ENCODE peak calls at places on chromosomes 5 and 9, in ten cellular contexts. F is HT1080, E is ovary, C is NCI-H2107, T is cardiac muscle cell, W is frontal cortex, S is WERI-Rb-1, Q is germinal center, M is endothelial cell, N is hepatocyte. U is an unnamed sample.

GRCh38 chr9:116149844-116150243 is 3.7 kb upstream of the PAPPA start:
- DNase-seq in W (no peak), S (peak; percentile 70), E (no peak), T (peak; percentile 59), C (no peak), Q (peak; percentile 12), M (peak; percentile 60), N (peak; percentile 61), F (peak; percentile 25), U (no peak)

GRCh38 chr9:115225459-115226116 is 107.6 kb upstream of the TNC start:
- DNase-seq in S (no peak), E (no peak), F (no peak), T (no peak), W (peak; percentile 9), C (no peak), N (no peak), Q (no peak), M (no peak), U (no peak)

GRCh38 chr9:64773491-64773931 is 511.5 kb downstream of the FOXD4L5 start:
- DNase-seq in Q (peak; percentile 2), E (no peak), N (peak; percentile 3), M (no peak), F (no peak), C (no peak), W (no peak), S (peak; percentile 5), T (peak; percentile 0), U (no peak)

GRCh38 chr5:60287174-60287771 is 393.7 kb upstream of the PDE4D start:
- DNase-seq in E (no peak), S (peak; percentile 78), F (peak; percentile 60), N (peak; percentile 69), W (no peak), T (peak; percentile 79), M (peak; percentile 71), Q (peak; percentile 36), C (no peak), U (no peak)

GRCh38 chr5:148374693-148375360 is 8.9 kb upstream of the FBXO38 start:
- DNase-seq in Q (peak; percentile 8), C (no peak), S (peak; percentile 72), W (no peak), N (peak; percentile 85), T (peak; percentile 68), M (peak; percentile 53), F (peak; percentile 59), E (peak; percentile 7), U (no peak)

GRCh38 chr9:138112791-138113600 is 235.4 kb downstream of the CACNA1B start:
- DNase-seq in F (no peak), T (no peak), S (peak; percentile 9), W (no peak), C (no peak), E (no peak), N (no peak), M (no peak), Q (no peak), U (no peak)

GRCh38 chr9:83116026-83116425 is 53.1 kb upstream of the RASEF start:
- DNase-seq in N (no peak), T (no peak), M (no peak), E (no peak), Q (no peak), S (no peak), W (no peak), C (no peak), F (no peak), U (no peak)

GRCh38 chr5:112419050-112419595 is at the start of gene EPB41L4A:
- DNase-seq in E (peak; percentile 11), N (peak; percentile 54), C (no peak), M (peak; percentile 76), T (peak; percentile 73), F (no peak), W (peak; percentile 45), Q (peak; percentile 37), S (peak; percentile 50), U (peak; percentile 5)

GRCh38 chr9:13173553-13173952 is 105.9 kb downstream of the MPDZ start:
- DNase-seq in T (no peak), N (no peak), Q (no peak), M (no peak), F (no peak), C (no peak), S (no peak), W (no peak), E (no peak), U (no peak)